ENCODE peak calls at places on chromosomes 12 and 14, in nine cellular contexts. V is A549; G is Calu3; O is activated T-helper 1 cell treated with anti-CD3 and anti-CD28 coated beads, Interleukin-12 subunit alpha, Interleukin-12 subunit beta, Interleukin-2, Interleukin-4 antibody, amounts not matched to agents 30 ng/mL and 10 ng/mL and 1 ng/mL, durations not matched to agents 14 hours and 24 hours and 36 hours; A is SJSA1; U is T-cell; C is brain microvascular endothelial cell; R is substantia nigra; S is T-helper 2 cell. Q is an unnamed sample.

GRCh38 chr12:111093428-111094142 is 173.2 kb upstream of the MYL2 start:
- DNase-seq in V (no peak), G (no peak), O (no peak), A (no peak), U (peak; percentile 13), C (no peak), R (no peak), S (no peak), Q (no peak)

GRCh38 chr12:51953011-51953568 is 1.6 kb downstream of the ACVR1B start:
- DNase-seq in V (no peak), G (no peak), O (no peak), A (no peak), U (no peak), C (no peak), R (no peak), S (no peak), Q (no peak)

GRCh38 chr14:59101441-59101840 is 87.0 kb upstream of the DAAM1 start:
- DNase-seq in V (no peak), G (no peak), O (no peak), A (no peak), U (no peak), C (no peak), R (no peak), S (no peak), Q (no peak)

GRCh38 chr14:64503184-64503433 is 529 bp downstream of the ZBTB25 start:
- DNase-seq in V (no peak), G (no peak), O (no peak), A (no peak), U (no peak), C (no peak), R (no peak), S (no peak), Q (no peak)

GRCh38 chr14:93133476-93133875 is 17.8 kb upstream of the ITPK1 start:
- DNase-seq in V (no peak), G (no peak), O (no peak), A (no peak), U (no peak), C (no peak), R (no peak), S (no peak), Q (no peak)

GRCh38 chr12:124030510-124030909 is 57.5 kb downstream of the ZNF664 start:
- DNase-seq in V (no peak), G (no peak), O (no peak), A (peak; percentile 31), U (no peak), C (peak; percentile 80), R (no peak), S (no peak), Q (no peak)

GRCh38 chr12:92735131-92735721 is 32.4 kb downstream of the PLEKHG7 start:
- DNase-seq in V (no peak), G (peak; percentile 56), O (no peak), A (no peak), U (no peak), C (peak; percentile 78), R (no peak), S (no peak), Q (no peak)

GRCh38 chr12:12689672-12690287 is 6.2 kb downstream of the GPR19 start:
- DNase-seq in V (no peak), G (no peak), O (no peak), A (peak; percentile 42), U (no peak), C (no peak), R (no peak), S (no peak), Q (no peak)